ENCODE peak calls at places on chromosomes 3 and 15, in eight cellular contexts. One of them, this sample, is unnamed.

GRCh38 chr15:85754993-85755392 is 39.7 kb downstream of the KLHL25 start:
- DNase-seq in mammary epithelial cell: no peak
- DNase-seq in fibroblast of lung: no peak
- DNase-seq in GM23248: peak
- DNase-seq in mesendoderm: no peak
- DNase-seq in SK-N-SH: peak
- DNase-seq in PC-3: no peak
- DNase-seq in H9: peak
- DNase-seq in this sample: no peak

GRCh38 chr15:58377193-58377592 is 54.6 kb upstream of the LIPC start:
- DNase-seq in mammary epithelial cell: no peak
- DNase-seq in H9: no peak
- DNase-seq in PC-3: no peak
- DNase-seq in SK-N-SH: no peak
- DNase-seq in fibroblast of lung: no peak
- DNase-seq in mesendoderm: no peak
- DNase-seq in GM23248: no peak
- DNase-seq in this sample: no peak

GRCh38 chr3:34508732-34509131 is 710.3 kb downstream of the PDCD6IP start:
- DNase-seq in mesendoderm: no peak
- DNase-seq in fibroblast of lung: no peak
- DNase-seq in PC-3: no peak
- DNase-seq in SK-N-SH: no peak
- DNase-seq in GM23248: no peak
- DNase-seq in mammary epithelial cell: no peak
- DNase-seq in H9: no peak
- DNase-seq in this sample: no peak

GRCh38 chr3:104604326-104605010 is 762.2 kb upstream of the ALCAM start:
- DNase-seq in mammary epithelial cell: peak
- DNase-seq in mesendoderm: peak
- DNase-seq in PC-3: peak
- DNase-seq in SK-N-SH: no peak
- DNase-seq in H9: no peak
- DNase-seq in fibroblast of lung: peak
- DNase-seq in GM23248: peak
- DNase-seq in this sample: no peak

GRCh38 chr3:117019082-117019713 is 309.6 kb downstream of the TUSC7 start:
- DNase-seq in H9: peak
- DNase-seq in GM23248: peak
- DNase-seq in PC-3: peak
- DNase-seq in fibroblast of lung: peak
- DNase-seq in mesendoderm: peak
- DNase-seq in mammary epithelial cell: peak
- DNase-seq in SK-N-SH: peak
- DNase-seq in this sample: peak

GRCh38 chr3:13822042-13822441 is 57.8 kb downstream of the WNT7A start:
- DNase-seq in PC-3: peak
- DNase-seq in H9: no peak
- DNase-seq in SK-N-SH: no peak
- DNase-seq in mesendoderm: no peak
- DNase-seq in GM23248: peak
- DNase-seq in mammary epithelial cell: peak
- DNase-seq in fibroblast of lung: peak
- DNase-seq in this sample: no peak

GRCh38 chr15:63264685-63265302 is 12.6 kb upstream of the APH1B start:
- DNase-seq in SK-N-SH: peak
- DNase-seq in PC-3: no peak
- DNase-seq in H9: no peak
- DNase-seq in GM23248: peak
- DNase-seq in mammary epithelial cell: no peak
- DNase-seq in fibroblast of lung: peak
- DNase-seq in mesendoderm: no peak
- DNase-seq in this sample: no peak

GRCh38 chr15:83977992-83978391 is 257.6 kb upstream of the GOLGA6L4 start:
- DNase-seq in fibroblast of lung: no peak
- DNase-seq in mesendoderm: no peak
- DNase-seq in SK-N-SH: no peak
- DNase-seq in PC-3: no peak
- DNase-seq in H9: no peak
- DNase-seq in mammary epithelial cell: peak
- DNase-seq in GM23248: no peak
- DNase-seq in this sample: no peak

GRCh38 chr15:96335429-96335807 is 4.9 kb downstream of the NR2F2 start:
- DNase-seq in H9: no peak
- DNase-seq in mammary epithelial cell: no peak
- DNase-seq in fibroblast of lung: peak
- DNase-seq in GM23248: peak
- DNase-seq in mesendoderm: no peak
- DNase-seq in SK-N-SH: no peak
- DNase-seq in PC-3: peak
- DNase-seq in this sample: peak

GRCh38 chr3:167712445-167712844 is 22.2 kb downstream of the PDCD10 start:
- DNase-seq in mammary epithelial cell: no peak
- DNase-seq in GM23248: no peak
- DNase-seq in fibroblast of lung: no peak
- DNase-seq in H9: no peak
- DNase-seq in mesendoderm: no peak
- DNase-seq in PC-3: no peak
- DNase-seq in SK-N-SH: no peak
- DNase-seq in this sample: no peak

GRCh38 chr3:99947356-99947755 is 129.7 kb downstream of the CMSS1 start:
- DNase-seq in GM23248: no peak
- DNase-seq in SK-N-SH: no peak
- DNase-seq in PC-3: no peak
- DNase-seq in mammary epithelial cell: no peak
- DNase-seq in fibroblast of lung: no peak
- DNase-seq in H9: no peak
- DNase-seq in mesendoderm: no peak
- DNase-seq in this sample: no peak

GRCh38 chr3:177966493-177966892 is 569.7 kb upstream of the KCNMB2 start:
- DNase-seq in H9: no peak
- DNase-seq in GM23248: no peak
- DNase-seq in fibroblast of lung: no peak
- DNase-seq in mammary epithelial cell: no peak
- DNase-seq in PC-3: no peak
- DNase-seq in mesendoderm: no peak
- DNase-seq in SK-N-SH: no peak
- DNase-seq in this sample: no peak
- H3K9ac ChIP-seq in H9: no peak
- H3K9ac ChIP-seq in GM23248: no peak
- H3K9ac ChIP-seq in fibroblast of lung: no peak
- H3K9ac ChIP-seq in mammary epithelial cell: no peak
- H3K9ac ChIP-seq in PC-3: no peak
- H3K9ac ChIP-seq in mesendoderm: no peak
- H3K9ac ChIP-seq in SK-N-SH: no peak
- H3K9ac ChIP-seq in this sample: no peak

GRCh38 chr3:96813820-96814580 is 394 bp upstream of the EPHA6 start:
- DNase-seq in mammary epithelial cell: peak
- DNase-seq in H9: peak
- DNase-seq in fibroblast of lung: peak
- DNase-seq in PC-3: peak
- DNase-seq in SK-N-SH: peak
- DNase-seq in GM23248: peak
- DNase-seq in mesendoderm: peak
- DNase-seq in this sample: peak

GRCh38 chr3:96814581-96815567 is at the start of gene EPHA6:
- DNase-seq in fibroblast of lung: peak
- DNase-seq in PC-3: no peak
- DNase-seq in H9: peak
- DNase-seq in mammary epithelial cell: no peak
- DNase-seq in SK-N-SH: peak
- DNase-seq in GM23248: peak
- DNase-seq in mesendoderm: peak
- DNase-seq in this sample: peak

DNA sequence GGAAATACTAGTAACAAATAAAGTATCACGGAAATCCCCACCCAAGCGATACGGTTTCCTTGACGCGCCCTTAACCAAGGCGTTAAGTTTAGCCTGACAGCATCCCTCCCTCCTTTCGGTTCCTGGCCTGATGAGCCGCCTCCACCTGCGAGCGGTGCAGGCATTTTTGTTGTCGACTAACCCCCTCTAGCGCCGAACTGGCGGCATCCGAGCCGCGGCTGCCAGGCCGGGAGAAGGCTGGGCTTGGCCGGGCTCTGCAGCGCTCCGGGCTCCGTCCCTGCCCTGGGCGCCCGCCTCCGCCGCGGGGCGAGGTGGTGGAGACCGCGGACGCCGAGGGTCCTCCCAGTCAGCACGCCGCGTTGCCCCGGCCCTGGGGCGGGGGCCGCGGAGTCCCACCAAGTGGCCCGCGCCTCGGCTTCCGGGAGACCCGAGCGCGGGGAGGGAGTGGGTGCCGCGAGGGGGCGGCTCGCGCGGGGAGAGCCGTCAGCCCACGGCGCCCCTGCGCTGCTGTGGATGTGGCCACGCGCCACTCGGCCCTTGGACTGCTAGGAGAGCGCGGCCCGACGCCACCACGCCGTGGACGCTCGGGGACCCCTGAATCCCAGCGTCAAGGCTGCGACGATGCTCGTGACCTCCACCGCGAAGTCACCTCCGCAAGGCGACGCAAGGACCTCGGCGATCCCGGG is 1.1 kb upstream of the EPHA6 start:
- DNase-seq in mammary epithelial cell: peak
- DNase-seq in mesendoderm: peak
- DNase-seq in H9: peak
- DNase-seq in GM23248: peak
- DNase-seq in SK-N-SH: peak
- DNase-seq in fibroblast of lung: peak
- DNase-seq in PC-3: peak
- DNase-seq in this sample: peak
- H3K9ac ChIP-seq in mammary epithelial cell: no peak
- H3K9ac ChIP-seq in mesendoderm: peak
- H3K9ac ChIP-seq in H9: no peak
- H3K9ac ChIP-seq in GM23248: no peak
- H3K9ac ChIP-seq in SK-N-SH: no peak
- H3K9ac ChIP-seq in fibroblast of lung: no peak
- H3K9ac ChIP-seq in PC-3: peak
- H3K9ac ChIP-seq in this sample: no peak

GRCh38 chr3:188947401-188947982 is 224.3 kb upstream of the TPRG1 start:
- DNase-seq in PC-3: peak
- DNase-seq in mesendoderm: peak
- DNase-seq in mammary epithelial cell: peak
- DNase-seq in fibroblast of lung: peak
- DNase-seq in H9: peak
- DNase-seq in SK-N-SH: peak
- DNase-seq in GM23248: peak
- DNase-seq in this sample: peak

GRCh38 chr3:188950006-188950405 is 221.8 kb upstream of the TPRG1 start:
- DNase-seq in fibroblast of lung: no peak
- DNase-seq in H9: no peak
- DNase-seq in PC-3: no peak
- DNase-seq in mammary epithelial cell: no peak
- DNase-seq in GM23248: no peak
- DNase-seq in SK-N-SH: no peak
- DNase-seq in mesendoderm: no peak
- DNase-seq in this sample: no peak

GRCh38 chr3:188947983-188948657 is 223.7 kb upstream of the TPRG1 start:
- DNase-seq in mammary epithelial cell: peak
- DNase-seq in mesendoderm: peak
- DNase-seq in H9: peak
- DNase-seq in GM23248: peak
- DNase-seq in PC-3: peak
- DNase-seq in fibroblast of lung: peak
- DNase-seq in SK-N-SH: peak
- DNase-seq in this sample: peak

GRCh38 chr3:188946837-188947236 is 224.9 kb upstream of the TPRG1 start:
- DNase-seq in mesendoderm: no peak
- DNase-seq in PC-3: no peak
- DNase-seq in H9: no peak
- DNase-seq in fibroblast of lung: peak
- DNase-seq in mammary epithelial cell: no peak
- DNase-seq in SK-N-SH: no peak
- DNase-seq in GM23248: peak
- DNase-seq in this sample: no peak

DNA sequence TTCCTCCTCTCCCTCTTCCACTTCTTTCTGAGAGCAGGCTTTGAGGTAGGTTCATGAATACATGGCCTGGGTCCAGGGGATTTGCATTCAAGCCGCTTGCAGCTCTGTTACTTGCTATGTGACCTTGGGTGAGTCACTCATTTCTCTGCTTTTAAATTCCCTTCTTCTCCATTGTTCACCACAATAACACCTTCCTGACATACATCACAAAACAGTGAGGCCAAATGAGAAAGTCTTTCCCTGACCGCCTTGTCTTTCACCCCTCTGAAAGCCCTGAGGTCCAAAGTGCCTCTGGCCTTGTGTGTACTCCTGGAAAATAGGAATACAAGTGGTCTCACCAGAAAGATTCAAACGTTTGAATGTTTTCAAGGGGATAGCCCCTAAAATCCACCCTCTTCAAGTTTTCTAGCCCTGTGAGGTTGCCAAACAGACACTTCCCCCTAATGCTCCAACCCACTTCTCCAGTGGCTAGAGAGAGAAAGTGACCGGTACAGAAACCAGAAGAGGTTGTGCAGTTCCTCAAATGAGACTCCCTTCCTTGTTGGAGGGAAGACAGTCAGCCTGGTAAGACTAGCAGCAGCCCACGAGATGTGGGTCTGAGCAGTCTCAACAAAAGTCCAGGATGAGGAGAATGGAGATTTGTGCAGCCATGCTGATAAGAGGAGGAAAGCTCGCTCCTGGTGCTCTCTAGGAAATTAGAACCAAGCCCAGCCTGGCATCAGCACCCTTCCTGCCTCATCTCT is 222.9 kb upstream of the TPRG1 start:
- DNase-seq in fibroblast of lung: peak
- DNase-seq in mammary epithelial cell: peak
- DNase-seq in mesendoderm: peak
- DNase-seq in PC-3: peak
- DNase-seq in H9: no peak
- DNase-seq in GM23248: peak
- DNase-seq in SK-N-SH: no peak
- DNase-seq in this sample: no peak
- H3K9ac ChIP-seq in fibroblast of lung: peak
- H3K9ac ChIP-seq in mammary epithelial cell: peak
- H3K9ac ChIP-seq in mesendoderm: peak
- H3K9ac ChIP-seq in PC-3: peak
- H3K9ac ChIP-seq in H9: no peak
- H3K9ac ChIP-seq in GM23248: peak
- H3K9ac ChIP-seq in SK-N-SH: peak
- H3K9ac ChIP-seq in this sample: no peak

DNA sequence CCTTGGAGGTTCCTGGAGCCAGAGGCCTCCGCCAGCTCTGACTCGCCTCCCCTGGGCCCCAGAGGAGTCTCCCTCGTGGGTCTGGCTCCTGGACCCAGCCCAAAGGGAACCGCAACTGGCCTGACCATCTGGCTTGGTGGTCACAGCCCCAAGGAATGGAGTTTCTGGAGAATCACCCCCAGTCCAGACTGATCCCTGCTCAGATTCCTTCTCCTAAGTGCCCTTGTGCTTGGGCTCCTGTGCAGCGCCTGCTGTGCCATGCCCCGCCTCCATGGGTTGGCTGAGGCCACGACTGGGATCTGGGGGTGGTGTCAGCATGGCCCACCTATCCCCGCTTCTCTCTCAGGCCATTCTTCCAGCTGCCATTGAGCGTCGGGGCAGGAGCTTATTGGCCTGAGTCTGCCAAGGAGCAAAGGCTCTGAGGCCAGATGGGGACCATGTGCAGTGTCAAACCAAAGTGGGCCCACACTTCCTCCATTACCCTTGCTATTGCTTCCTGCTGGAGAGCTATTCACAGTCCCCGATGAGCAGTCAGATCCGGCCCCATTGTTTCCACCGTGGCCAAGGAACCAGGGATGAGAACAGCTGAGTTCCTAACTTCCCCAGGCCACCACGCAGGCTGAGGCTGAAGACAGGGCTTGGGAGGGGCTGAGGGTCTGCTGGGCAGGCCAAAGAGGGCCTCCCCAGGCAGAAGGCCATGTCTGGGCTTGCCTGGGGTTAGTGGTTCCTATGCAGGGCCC is 19.0 kb downstream of the CSPG4 start:
- DNase-seq in H9: no peak
- DNase-seq in PC-3: no peak
- DNase-seq in fibroblast of lung: peak
- DNase-seq in mammary epithelial cell: peak
- DNase-seq in mesendoderm: no peak
- DNase-seq in SK-N-SH: no peak
- DNase-seq in GM23248: peak
- DNase-seq in this sample: no peak
- H3K9ac ChIP-seq in H9: no peak
- H3K9ac ChIP-seq in PC-3: no peak
- H3K9ac ChIP-seq in fibroblast of lung: peak
- H3K9ac ChIP-seq in mammary epithelial cell: no peak
- H3K9ac ChIP-seq in mesendoderm: no peak
- H3K9ac ChIP-seq in SK-N-SH: peak
- H3K9ac ChIP-seq in GM23248: peak
- H3K9ac ChIP-seq in this sample: no peak

This sample was measured in neural progenitor cell.